ENCODE peak calls at places on chromosomes 6 and 20, in four cellular contexts. Q is astrocyte, E is HCT116, U is mesendoderm. V is an unnamed sample.
A peak's percentile ranks its signal among the peaks of the same experiment; 100 is the strongest.

GRCh38 chr6:149962461-149963211 is 1.1 kb upstream of the ULBP1 start:
- DNase-seq in E (no peak), U (no peak), Q (no peak), V (no peak)

GRCh38 chr6:146785001-146785585 is 186.3 kb downstream of the ADGB start:
- DNase-seq in E (peak; percentile 56), U (peak; percentile 67), Q (peak; percentile 6), V (no peak)

GRCh38 chr6:120489941-120490340 is 844.3 kb downstream of the TBC1D32 start:
- DNase-seq in U (peak; percentile 33), E (no peak), Q (no peak), V (no peak)

GRCh38 chr20:48737463-48738093 is 90.2 kb downstream of the PREX1 start:
- DNase-seq in Q (no peak), E (no peak), U (no peak), V (no peak)

GRCh38 chr20:32702706-32703425 is 29.1 kb upstream of the C20orf203 start:
- DNase-seq in U (no peak), E (no peak), Q (no peak), V (no peak)

GRCh38 chr20:15917333-15917732 is 655.9 kb downstream of the KIF16B start:
- DNase-seq in U (no peak), E (no peak), Q (no peak), V (peak; percentile 40)

GRCh38 chr20:46485431-46485830 is 27.9 kb downstream of the ZNF334 start:
- DNase-seq in U (peak; percentile 30), Q (no peak), E (no peak), V (no peak)

GRCh38 chr20:5910192-5910591 is 40.1 kb downstream of the TRMT6 start:
- DNase-seq in E (no peak), Q (no peak), U (no peak), V (no peak)

GRCh38 chr6:129317931-129318820 is 391.8 kb downstream of the ARHGAP18 start:
- DNase-seq in U (peak; percentile 94), E (no peak), Q (peak; percentile 44), V (peak; percentile 66)

GRCh38 chr20:36487069-36487468 is 54.2 kb upstream of the MYL9 start:
- DNase-seq in Q (no peak), U (no peak), E (no peak), V (no peak)

GRCh38 chr6:54801669-54802068 is 44.9 kb upstream of the FAM83B start:
- DNase-seq in Q (peak; percentile 86), E (peak; percentile 83), U (peak; percentile 47), V (no peak)

GRCh38 chr6:37696841-37697735 is 595 bp downstream of the MDGA1 start:
- DNase-seq in U (no peak), Q (peak; percentile 12), E (no peak), V (no peak)

GRCh38 chr6:140441256-140441655 is 1066.8 kb upstream of the CITED2 start:
- DNase-seq in E (no peak), U (peak; percentile 90), Q (peak; percentile 52), V (no peak)

GRCh38 chr6:140445474-140446004 is 1071.1 kb upstream of the CITED2 start:
- DNase-seq in E (no peak), Q (peak; percentile 76), U (peak; percentile 57), V (no peak)

GRCh38 chr6:140440223-140440810 is 1065.9 kb upstream of the CITED2 start:
- DNase-seq in E (no peak), U (no peak), Q (no peak), V (no peak)

GRCh38 chr6:140446241-140446640 is 1071.8 kb upstream of the CITED2 start:
- DNase-seq in E (no peak), U (peak; percentile 36), Q (no peak), V (no peak)
- H3K4me2 ChIP-seq in E (no peak overlapping the region), U (no peak overlapping the region), Q (peak overlapping the region; percentile 59), V (no peak overlapping the region)

GRCh38 chr6:51963980-51964379 is 123.4 kb downstream of the PKHD1 start:
- DNase-seq in Q (no peak), U (no peak), E (no peak), V (no peak)
- H3K4me2 ChIP-seq in Q (no peak overlapping the region), U (no peak overlapping the region), E (no peak overlapping the region), V (no peak overlapping the region)

GRCh38 chr6:45666844-45667243 is 289.1 kb upstream of the SUPT3H start:
- DNase-seq in U (no peak), E (no peak), Q (no peak), V (no peak)
- H3K4me2 ChIP-seq in U (no peak overlapping the region), E (no peak overlapping the region), Q (no peak overlapping the region), V (no peak overlapping the region)

GRCh38 chr20:3749689-3750639 is 17.5 kb downstream of the HSPA12B start:
- DNase-seq in E (no peak), U (peak; percentile 72), Q (no peak), V (no peak)
- H3K4me2 ChIP-seq in E (no peak overlapping the region), U (peak overlapping the region; percentile 20), Q (peak overlapping the region; percentile 68), V (no peak overlapping the region)

DNA sequence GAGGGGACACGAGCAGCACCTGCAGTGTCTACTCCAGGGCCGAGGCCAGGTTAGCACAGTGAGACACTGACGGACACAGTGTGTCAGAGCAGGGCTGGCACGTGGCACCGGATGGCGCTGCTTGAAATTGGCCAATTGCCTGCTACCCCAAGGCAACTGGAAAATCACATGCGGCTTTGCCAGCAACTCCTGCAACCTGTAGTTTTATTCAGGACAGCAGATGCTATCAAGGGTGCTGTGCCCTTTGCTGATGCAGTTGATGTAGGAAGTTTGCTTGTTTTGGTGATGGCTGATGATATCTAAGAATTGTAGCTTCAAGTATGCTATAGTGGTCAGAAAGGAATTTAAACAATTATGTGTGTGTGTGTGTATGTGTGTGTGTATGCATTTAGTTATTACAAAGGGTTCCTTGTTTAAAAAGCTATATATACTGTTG is 25.9 kb downstream of the RIN2 start:
- DNase-seq in E (no peak), Q (peak; percentile 87), U (no peak), V (peak; percentile 97)
- H3K4me2 ChIP-seq in E (no peak overlapping the region), Q (peak overlapping the region; percentile 74), U (no peak overlapping the region), V (peak overlapping the region; percentile 79)